ENCODE peak calls at places on chromosome 16, in six cellular contexts. M, I, N, C, H and P are unnamed samples.

GRCh38 chr16:30084816-30085159 is 6.9 kb downstream of the TBX6 start:
- DNase-seq in M (peak; percentile 56), I (peak; percentile 94), N (peak; percentile 66), C (peak; percentile 57), H (peak; percentile 65), P (peak; percentile 76)

GRCh38 chr16:24646646-24646995 is 82.8 kb upstream of the TNRC6A start:
- DNase-seq in M (no peak), I (no peak), N (no peak), C (no peak), H (no peak), P (no peak)

GRCh38 chr16:12433691-12434390 is 369.8 kb downstream of the CPPED1 start:
- DNase-seq in M (no peak), I (no peak), N (no peak), C (no peak), H (no peak), P (no peak)

GRCh38 chr16:4345439-4346204 is 5.5 kb downstream of the PAM16 start:
- DNase-seq in M (no peak), I (no peak), N (no peak), C (no peak), H (no peak), P (no peak)

GRCh38 chr16:50694206-50694605 is 800 bp downstream of the NOD2 start:
- DNase-seq in M (no peak), I (no peak), N (no peak), C (no peak), H (no peak), P (no peak)

GRCh38 chr16:78563905-78564304 is 464.5 kb downstream of the WWOX start:
- DNase-seq in M (no peak), I (no peak), N (no peak), C (no peak), H (no peak), P (no peak)

GRCh38 chr16:72938426-72939164 is 109.3 kb downstream of the ZFHX3 start:
- DNase-seq in M (peak; percentile 90), I (peak; percentile 92), N (peak; percentile 88), C (peak; percentile 92), H (peak; percentile 99), P (peak; percentile 96)

GRCh38 chr16:3564130-3564888 is 12.9 kb downstream of the NLRC3 start:
- DNase-seq in M (no peak), I (peak; percentile 72), N (peak; percentile 53), C (no peak), H (no peak), P (no peak)

GRCh38 chr16:76277099-76278030 is at the start of gene CNTNAP4:
- DNase-seq in M (peak; percentile 7), I (no peak), N (no peak), C (no peak), H (peak; percentile 32), P (peak; percentile 72)

GRCh38 chr16:80347900-80348299 is 192.9 kb upstream of the DYNLRB2 start:
- DNase-seq in M (peak; percentile 18), I (peak; percentile 73), N (peak; percentile 76), C (peak; percentile 65), H (peak; percentile 30), P (peak; percentile 76)

GRCh38 chr16:89993971-89994370 is 25.3 kb downstream of the DBNDD1 start:
- DNase-seq in M (no peak), I (no peak), N (no peak), C (no peak), H (no peak), P (no peak)

GRCh38 chr16:54208262-54208661 is 78.3 kb downstream of the IRX3 start:
- DNase-seq in M (no peak), I (no peak), N (no peak), C (no peak), H (peak; percentile 46), P (no peak)

GRCh38 chr16:50864386-50864785 is 122.5 kb downstream of the CYLD start:
- DNase-seq in M (no peak), I (no peak), N (no peak), C (no peak), H (no peak), P (no peak)

GRCh38 chr16:48611329-48612137 is 1.6 kb upstream of the N4BP1 start:
- DNase-seq in M (no peak), I (no peak), N (no peak), C (no peak), H (no peak), P (peak; percentile 58)

GRCh38 chr16:48607056-48607825 is 2.7 kb downstream of the N4BP1 start:
- DNase-seq in M (no peak), I (no peak), N (no peak), C (no peak), H (no peak), P (no peak)

GRCh38 chr16:48608452-48608851 is 1.5 kb downstream of the N4BP1 start:
- DNase-seq in M (no peak), I (no peak), N (no peak), C (no peak), H (no peak), P (no peak)

GRCh38 chr16:48609453-48610023 is 442 bp downstream of the N4BP1 start:
- DNase-seq in M (no peak), I (peak; percentile 92), N (peak; percentile 87), C (peak; percentile 74), H (peak; percentile 41), P (peak; percentile 72)

GRCh38 chr16:48608871-48609452 is 1.0 kb downstream of the N4BP1 start:
- DNase-seq in M (no peak), I (no peak), N (no peak), C (no peak), H (no peak), P (no peak)
- H3K4me1 ChIP-seq in M (peaks cover 43% of the 10 kb centered on the region), I (peaks cover 21% of the 10 kb centered on the region), N (peaks cover 28% of the 10 kb centered on the region), C (peaks cover 90% of the 10 kb centered on the region), H (no peaks in the 10 kb centered on the region), P (no peaks in the 10 kb centered on the region)

GRCh38 chr16:2527784-2528100 is 3.5 kb downstream of the CEMP1 start:
- DNase-seq in M (no peak), I (peak; percentile 77), N (peak; percentile 48), C (no peak), H (no peak), P (no peak)

GRCh38 chr16:2523801-2524231 is 3.6 kb downstream of the AMDHD2 start:
- DNase-seq in M (no peak), I (no peak), N (peak; percentile 34), C (no peak), H (peak; percentile 17), P (no peak)

GRCh38 chr16:2527071-2527783 is 4.0 kb downstream of the CEMP1 start:
- DNase-seq in M (no peak), I (peak; percentile 53), N (peak; percentile 54), C (no peak), H (no peak), P (no peak)

GRCh38 chr16:2526135-2526534 is 5.1 kb downstream of the CEMP1 start:
- DNase-seq in M (no peak), I (peak; percentile 47), N (peak; percentile 48), C (no peak), H (no peak), P (no peak)

GRCh38 chr16:2524339-2524938 is 4.3 kb downstream of the AMDHD2 start:
- DNase-seq in M (no peak), I (no peak), N (peak; percentile 6), C (no peak), H (no peak), P (no peak)
- H3K4me1 ChIP-seq in M (peaks cover 15% of the 10 kb centered on the region), I (peaks cover 15% of the 10 kb centered on the region), N (peaks cover 13% of the 10 kb centered on the region), C (peaks cover 16% of the 10 kb centered on the region), H (peaks cover 2% of the 10 kb centered on the region), P (no peaks in the 10 kb centered on the region)

DNA sequence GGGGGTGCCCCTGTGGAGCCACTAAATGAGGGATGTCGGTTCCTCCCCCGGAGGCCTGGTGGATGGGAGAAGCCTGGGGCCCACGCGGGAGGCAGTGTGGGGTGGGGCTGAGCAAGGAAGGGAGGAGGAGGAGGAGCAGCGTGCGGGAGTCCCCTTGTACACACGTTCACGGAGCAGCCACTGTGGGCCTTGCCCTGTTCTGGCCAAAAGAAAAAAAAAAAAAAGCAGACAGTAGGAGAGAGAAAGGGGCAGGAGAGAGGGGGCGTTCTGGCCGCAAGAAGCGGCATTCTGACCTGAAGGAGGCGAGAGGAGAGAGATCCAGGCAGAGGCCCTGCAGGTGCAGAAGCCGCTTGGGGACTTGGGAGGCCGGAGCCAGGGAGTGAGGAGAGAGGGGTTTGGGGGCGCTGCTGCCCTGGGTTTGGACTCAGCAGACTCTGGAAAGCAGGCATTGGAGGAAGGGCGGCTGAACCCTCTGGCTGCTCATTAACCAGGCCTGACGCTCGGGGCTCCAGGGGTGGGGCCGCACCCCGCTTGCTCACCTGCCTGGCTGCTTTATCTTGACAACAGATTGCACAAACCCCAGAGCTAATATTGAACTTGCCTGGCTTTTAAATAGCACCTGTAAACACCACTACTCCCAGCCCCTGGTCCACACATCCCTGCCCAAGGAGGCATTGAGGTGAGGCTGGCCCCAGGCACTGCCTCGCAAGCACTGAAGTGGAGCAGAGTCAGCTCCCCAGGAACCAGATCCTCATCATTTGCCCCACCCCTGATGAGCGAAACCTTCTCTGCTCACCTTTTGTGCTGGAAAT is 190.5 kb upstream of the GSE1 start:
- DNase-seq in M (no peak), I (peak; percentile 91), N (peak; percentile 51), C (peak; percentile 5), H (peak; percentile 17), P (peak; percentile 67)
- H3K4me1 ChIP-seq in M (peaks cover 8% of the 10 kb centered on the region), I (peaks cover 12% of the 10 kb centered on the region), N (no peaks in the 10 kb centered on the region), C (peaks cover 9% of the 10 kb centered on the region), H (no peaks in the 10 kb centered on the region), P (no peaks in the 10 kb centered on the region)

DNA sequence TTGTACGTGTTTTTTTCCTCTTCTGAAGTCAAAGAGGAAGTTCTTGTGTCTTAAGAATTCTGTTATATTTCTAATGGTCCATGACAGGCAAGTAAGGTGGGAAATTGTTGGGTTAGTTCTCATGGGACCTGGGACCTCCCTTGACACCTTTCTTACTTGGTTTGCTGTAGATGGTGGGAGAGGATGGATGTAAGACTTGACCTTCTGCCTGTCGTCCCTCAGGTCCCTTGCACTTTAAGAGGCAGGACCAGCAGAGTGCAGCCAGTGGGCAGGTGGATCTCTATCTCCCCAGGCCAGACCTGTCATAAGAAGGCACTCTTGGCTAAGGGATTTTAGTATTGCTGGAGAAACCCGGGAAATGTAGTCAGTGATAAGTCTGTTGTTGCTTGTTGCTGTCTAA is 12.1 kb downstream of the HAPSTR1 start:
- DNase-seq in M (no peak), I (peak; percentile 33), N (no peak), C (no peak), H (no peak), P (no peak)
- H3K4me1 ChIP-seq in M (peaks cover 75% of the 10 kb centered on the region), I (peaks cover 20% of the 10 kb centered on the region), N (peaks cover 52% of the 10 kb centered on the region), C (peaks cover 100% of the 10 kb centered on the region), H (no peaks in the 10 kb centered on the region), P (peaks cover 3% of the 10 kb centered on the region)